ENCODE peak calls at places on chromosomes 16 and 17, in six cellular contexts. G, O, Y, K, T and X are unnamed samples.

GRCh38 chr16:88672776-88673175 is 9.9 kb upstream of the MVD start:
- DNase-seq in G (peak), O (no peak), Y (no peak), K (no peak), T (no peak), X (no peak)

GRCh38 chr16:82317411-82318168 is 147.6 kb upstream of the MPHOSPH6 start:
- DNase-seq in G (peak), O (no peak), Y (no peak), K (no peak), T (no peak), X (no peak)

GRCh38 chr17:42016411-42016831 is 818 bp downstream of the DNAJC7 start:
- DNase-seq in G (no peak), O (no peak), Y (peak), K (no peak), T (no peak), X (peak)

GRCh38 chr17:66627985-66628384 is 206.9 kb upstream of the CACNG5 start:
- DNase-seq in G (no peak), O (peak), Y (peak), K (no peak), T (no peak), X (peak)

GRCh38 chr17:35972945-35973332 is 8.4 kb downstream of the CCL16 start:
- DNase-seq in G (no peak), O (no peak), Y (no peak), K (no peak), T (no peak), X (no peak)

GRCh38 chr16:57447142-57447962 is at the start of the genes CIAPIN1 and COQ9:
- DNase-seq in G (peak), O (peak), Y (peak), K (peak), T (peak), X (peak)

GRCh38 chr17:76492989-76493501 is 8.2 kb downstream of the RHBDF2 start:
- DNase-seq in G (no peak), O (peak), Y (peak), K (no peak), T (peak), X (peak)

GRCh38 chr16:14529010-14529669 is 100.9 kb downstream of the PARN start:
- DNase-seq in G (peak), O (peak), Y (peak), K (peak), T (peak), X (peak)

GRCh38 chr17:73091770-73092517 is 544 bp downstream of the SLC39A11 start:
- DNase-seq in G (peak), O (peak), Y (peak), K (no peak), T (peak), X (peak)

GRCh38 chr16:89013692-89014455 is 36.9 kb upstream of the CBFA2T3 start:
- DNase-seq in G (no peak), O (no peak), Y (no peak), K (no peak), T (no peak), X (no peak)

GRCh38 chr17:64216385-64217248 is 46.4 kb downstream of the TEX2 start:
- DNase-seq in G (peak), O (peak), Y (peak), K (no peak), T (no peak), X (no peak)

GRCh38 chr16:83002351-83003334 is 375.9 kb downstream of the CDH13 start:
- DNase-seq in G (peak), O (no peak), Y (peak), K (no peak), T (no peak), X (no peak)